ENCODE peak calls at places on chromosome 17, in five cellular contexts. R is HAP-1, N is lung, I is testis, K is dorsolateral prefrontal cortex. G is an unnamed sample.

GRCh38 chr17:15169676-15170075 is 95.5 kb downstream of the PMP22 start:
- DNase-seq in R (no peak), N (no peak), I (no peak), K (no peak), G (no peak)

GRCh38 chr17:62791235-62792121 is 16.6 kb downstream of the MARCHF10 start:
- DNase-seq in R (no peak), N (no peak), I (no peak), K (no peak), G (peak; percentile 84)

GRCh38 chr17:40191237-40192208 is 14.3 kb downstream of the RAPGEFL1 start:
- DNase-seq in R (no peak), N (peak; percentile 68), I (peak; percentile 85), K (peak; percentile 80), G (no peak)

GRCh38 chr17:3867606-3868005 is 21.6 kb upstream of the NCBP3 start:
- DNase-seq in R (no peak), N (no peak), I (peak; percentile 42), K (no peak), G (no peak)

GRCh38 chr17:58932956-58933355 is 173.7 kb downstream of the TRIM37 start:
- DNase-seq in R (no peak), N (no peak), I (no peak), K (no peak), G (no peak)

GRCh38 chr17:8632087-8632486 is 1.6 kb upstream of the MYH10 start:
- DNase-seq in R (no peak), N (no peak), I (no peak), K (no peak), G (no peak)

GRCh38 chr17:44307387-44308186 is 814 bp upstream of the RUNDC3A start:
- DNase-seq in R (peak; percentile 57), N (no peak), I (peak; percentile 73), K (peak; percentile 58), G (no peak)

GRCh38 chr17:69058165-69058564 is 2.6 kb downstream of the ABCA9 start:
- DNase-seq in R (no peak), N (no peak), I (no peak), K (no peak), G (no peak)

GRCh38 chr17:21166599-21167265 is 40.0 kb downstream of the DHRS7B start:
- DNase-seq in R (no peak), N (no peak), I (no peak), K (no peak), G (peak; percentile 59)

GRCh38 chr17:69672924-69673323 is 258.4 kb downstream of the MAP2K6 start:
- DNase-seq in R (no peak), N (no peak), I (no peak), K (no peak), G (peak; percentile 52)

GRCh38 chr17:28716740-28717577 is 709 bp downstream of the RAB34 start:
- DNase-seq in R (no peak), N (no peak), I (no peak), K (no peak), G (no peak)

GRCh38 chr17:28996554-28997096 is 9.2 kb downstream of the SEZ6 start:
- DNase-seq in R (no peak), N (no peak), I (no peak), K (no peak), G (no peak)

GRCh38 chr17:73586153-73586906 is 57.9 kb downstream of the SDK2 start:
- DNase-seq in R (no peak), N (no peak), I (no peak), K (no peak), G (no peak)

GRCh38 chr17:29124135-29124930 is 55.9 kb downstream of the MYO18A start:
- DNase-seq in R (peak; percentile 60), N (peak; percentile 61), I (peak; percentile 72), K (peak; percentile 68), G (no peak)

GRCh38 chr17:73974536-73974935 is 228.9 kb upstream of the RPL38 start:
- DNase-seq in R (no peak), N (no peak), I (no peak), K (no peak), G (no peak)

GRCh38 chr17:55320594-55321506 is 56.1 kb downstream of the HLF start:
- DNase-seq in R (no peak), N (no peak), I (no peak), K (no peak), G (no peak)

GRCh38 chr17:47862621-47863440 is 11.9 kb upstream of the SP6 start:
- DNase-seq in R (no peak), N (no peak), I (no peak), K (no peak), G (peak; percentile 50)

GRCh38 chr17:48611213-48611612 is 396 bp upstream of the HOXB7 start:
- DNase-seq in R (no peak), N (no peak), I (no peak), K (no peak), G (no peak)

GRCh38 chr17:74936470-74936799 is 737 bp downstream of the OTOP3 start:
- DNase-seq in R (no peak), N (no peak), I (no peak), K (no peak), G (no peak)

GRCh38 chr17:75194879-75195278 is 10.6 kb upstream of the NUP85 start:
- DNase-seq in R (no peak), N (no peak), I (no peak), K (no peak), G (peak; percentile 55)

GRCh38 chr17:14794961-14795360 is 470.2 kb downstream of the PMP22 start:
- DNase-seq in R (no peak), N (no peak), I (no peak), K (no peak), G (no peak)

GRCh38 chr17:42399948-42400843 is 12.0 kb upstream of the STAT3 start:
- DNase-seq in R (peak; percentile 55), N (no peak), I (no peak), K (no peak), G (no peak)

GRCh38 chr17:76529224-76529642 is 8.3 kb downstream of the CYGB start:
- DNase-seq in R (no peak), N (peak; percentile 58), I (peak; percentile 86), K (no peak), G (no peak)

DNA sequence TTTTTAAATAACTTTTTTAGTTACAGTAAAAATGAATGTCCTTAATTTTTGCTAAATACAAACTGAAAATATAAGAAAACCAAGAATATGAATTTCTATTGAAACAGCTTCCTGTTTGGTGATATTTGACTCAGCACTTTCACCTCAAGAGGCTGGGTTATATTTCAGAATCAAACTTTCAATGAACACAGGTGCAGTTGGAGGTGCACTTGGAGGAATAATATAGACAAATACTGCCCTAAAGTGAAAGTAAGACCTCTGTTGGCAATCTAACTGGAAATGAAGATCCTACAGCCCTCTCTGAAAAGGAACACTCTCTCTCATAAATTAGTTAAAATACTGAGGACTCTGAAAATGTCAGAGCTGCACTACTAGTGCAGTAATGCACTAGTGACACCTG is 106.2 kb downstream of the BRIP1 start:
- DNase-seq in R (no peak), N (no peak), I (no peak), K (no peak), G (no peak)
- H3K4me3 ChIP-seq in R (no peak overlapping the region), N (no peak overlapping the region), I (no peak overlapping the region), K (no peak overlapping the region), G (no peak overlapping the region)

GRCh38 chr17:78184868-78185267 is 2.0 kb downstream of the TK1 start:
- DNase-seq in R (no peak), N (no peak), I (no peak), K (no peak), G (no peak)
- H3K4me3 ChIP-seq in R (no peak overlapping the region), N (no peak overlapping the region), I (no peak overlapping the region), K (no peak overlapping the region), G (no peak overlapping the region)

GRCh38 chr17:78737332-78737731 is 44.7 kb downstream of the CYTH1 start:
- DNase-seq in R (no peak), N (no peak), I (no peak), K (no peak), G (no peak)
- H3K4me3 ChIP-seq in R (no peak overlapping the region), N (no peak overlapping the region), I (no peak overlapping the region), K (no peak overlapping the region), G (no peak overlapping the region)

GRCh38 chr17:80752369-80752705 is 207.7 kb downstream of the RPTOR start:
- DNase-seq in R (no peak), N (no peak), I (no peak), K (no peak), G (no peak)
- H3K4me3 ChIP-seq in R (no peak overlapping the region), N (no peak overlapping the region), I (no peak overlapping the region), K (no peak overlapping the region), G (peak overlapping the region; percentile 12)

G was measured in AG04449.